ENCODE peak calls at places on chromosomes 12 and 14, in seven cellular contexts. Y, F, R, N, A, J and H are unnamed samples.

GRCh38 chr12:67649165-67650126 is 901 bp downstream of the DYRK2 start:
- DNase-seq in N (no peak), F (no peak), J (no peak), R (peak), Y (peak), A (peak), H (no peak)

GRCh38 chr14:100471451-100472093 is 115.6 kb downstream of the BEGAIN start:
- DNase-seq in F (no peak), A (no peak), R (no peak), N (no peak), Y (no peak), J (no peak), H (peak)

GRCh38 chr14:29216774-29217232 is 450.2 kb downstream of the FOXG1 start:
- DNase-seq in F (no peak), Y (no peak), N (no peak), A (no peak), J (no peak), R (no peak), H (no peak)

GRCh38 chr12:14858513-14858912 is 15.2 kb upstream of the ART4 start:
- DNase-seq in R (no peak), F (no peak), J (no peak), A (no peak), N (no peak), Y (no peak), H (no peak)

GRCh38 chr12:2306686-2307249 is 254.0 kb downstream of the CACNA1C start:
- DNase-seq in N (no peak), J (no peak), A (no peak), Y (no peak), R (no peak), F (no peak), H (no peak)

GRCh38 chr14:38824691-38825090 is 278.3 kb downstream of the SEC23A start:
- DNase-seq in N (no peak), Y (no peak), R (no peak), A (no peak), F (no peak), J (no peak), H (no peak)

GRCh38 chr12:132838464-132839080 is 9.9 kb upstream of the GOLGA3 start:
- DNase-seq in J (no peak), F (no peak), R (no peak), Y (peak), N (no peak), A (no peak), H (no peak)

GRCh38 chr12:14691560-14691959 is 4.8 kb downstream of the GUCY2C start:
- DNase-seq in Y (no peak), J (no peak), A (no peak), N (no peak), F (no peak), R (no peak), H (no peak)

GRCh38 chr12:26118356-26118755 is 6.5 kb downstream of the BHLHE41 start:
- DNase-seq in J (no peak), N (no peak), R (no peak), Y (no peak), A (no peak), F (no peak), H (no peak)

GRCh38 chr12:25957898-25958253 is 606 bp upstream of the RASSF8 start:
- DNase-seq in N (no peak), R (no peak), F (no peak), A (no peak), Y (no peak), J (no peak), H (no peak)

GRCh38 chr12:47867496-47867941 is 37.3 kb downstream of the VDR start:
- DNase-seq in N (no peak), Y (no peak), J (no peak), A (peak), F (no peak), R (no peak), H (no peak)

GRCh38 chr14:89231426-89232113 is 185.5 kb downstream of the FOXN3 start:
- DNase-seq in A (no peak), J (no peak), R (no peak), N (no peak), Y (no peak), F (no peak), H (no peak)

GRCh38 chr14:33836895-33837577 is 113.8 kb downstream of the EGLN3 start:
- DNase-seq in A (no peak), N (no peak), J (no peak), Y (no peak), R (no peak), F (no peak), H (no peak)

GRCh38 chr12:51953011-51953568 is 1.6 kb downstream of the ACVR1B start:
- DNase-seq in J (no peak), N (no peak), F (no peak), A (no peak), Y (no peak), R (no peak), H (no peak)

GRCh38 chr12:62260733-62261683 is 804 bp downstream of the USP15 start:
- DNase-seq in J (peak), A (peak), R (no peak), N (peak), F (peak), Y (peak), H (peak)

GRCh38 chr12:92629349-92630065 is 73.3 kb upstream of the PLEKHG7 start:
- DNase-seq in N (no peak), Y (no peak), R (no peak), F (no peak), A (no peak), J (no peak), H (no peak)

GRCh38 chr14:33573296-33573695 is 377.6 kb downstream of the EGLN3 start:
- DNase-seq in F (no peak), Y (no peak), N (no peak), J (no peak), R (no peak), A (no peak), H (no peak)

GRCh38 chr14:61503167-61503801 is 181.9 kb downstream of the PRKCH start:
- DNase-seq in Y (no peak), A (no peak), R (no peak), F (no peak), J (peak), N (no peak), H (no peak)

GRCh38 chr12:45575823-45576448 is 153.6 kb upstream of the ARID2 start:
- DNase-seq in F (no peak), R (no peak), A (no peak), N (no peak), J (peak), Y (no peak), H (no peak)

GRCh38 chr14:90612801-90613200 is 203.4 kb downstream of the TTC7B start:
- DNase-seq in R (no peak), A (no peak), Y (no peak), N (no peak), J (no peak), F (no peak), H (no peak)

DNA sequence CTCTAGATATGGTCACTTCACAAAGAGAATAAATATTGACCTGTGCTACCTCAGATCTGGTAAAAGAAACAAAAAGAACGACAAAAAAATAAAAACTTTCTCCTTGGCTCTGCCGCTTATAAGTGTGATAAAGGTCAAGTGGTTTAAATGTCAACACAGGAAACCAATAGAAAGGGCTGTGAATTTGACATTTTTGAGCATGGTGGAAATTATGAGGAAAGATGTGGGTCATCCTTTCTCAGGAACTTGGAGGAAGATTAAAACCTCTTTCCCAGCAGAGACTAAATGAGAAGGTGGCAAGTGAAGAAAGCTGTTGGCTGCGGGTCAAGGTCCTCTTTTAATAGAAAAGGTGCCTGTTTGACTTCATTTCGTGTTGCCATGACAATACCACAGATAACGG is 28.2 kb downstream of the TESPA1 start:
- DNase-seq in F (no peak), R (no peak), A (no peak), Y (no peak), N (no peak), J (no peak), H (no peak)
- TF ChIP-seq SIN3A in F (no peak), R (no peak), A (no peak), Y (no peak), N (no peak), J (no peak), H (no peak)

DNA sequence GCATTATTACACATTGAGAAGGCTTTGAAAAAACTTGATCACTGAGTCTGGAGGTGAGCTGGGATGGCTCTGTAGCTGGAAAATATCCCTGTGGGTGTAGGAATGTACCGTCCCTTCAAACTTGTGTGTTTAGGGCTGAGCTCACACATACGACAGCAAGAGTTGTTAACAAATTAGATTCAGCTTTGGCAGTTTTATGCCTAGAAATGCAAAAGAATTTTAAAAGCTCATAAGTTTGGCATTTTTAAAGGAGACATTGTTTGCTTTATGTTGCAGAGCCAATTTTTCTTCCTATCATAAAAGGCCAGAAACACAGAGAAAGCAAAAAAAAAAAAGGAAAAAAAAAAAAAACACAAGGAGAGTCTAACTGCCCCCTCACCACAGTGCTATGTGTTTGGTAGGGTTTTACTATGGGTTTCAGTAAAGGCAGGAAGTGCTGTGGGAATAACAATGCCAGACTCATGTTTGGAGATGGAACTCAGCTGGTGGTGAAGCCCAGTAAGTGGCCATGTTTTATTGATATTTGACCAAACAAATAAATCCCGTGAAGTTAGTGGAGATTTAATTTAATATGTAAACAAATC is 78.4 kb downstream of the DAD1 start:
- DNase-seq in Y (no peak), A (no peak), F (no peak), N (no peak), R (no peak), J (no peak), H (no peak)
- TF ChIP-seq SIN3A in Y (no peak), A (no peak), F (no peak), N (no peak), R (no peak), J (no peak), H (no peak)

DNA sequence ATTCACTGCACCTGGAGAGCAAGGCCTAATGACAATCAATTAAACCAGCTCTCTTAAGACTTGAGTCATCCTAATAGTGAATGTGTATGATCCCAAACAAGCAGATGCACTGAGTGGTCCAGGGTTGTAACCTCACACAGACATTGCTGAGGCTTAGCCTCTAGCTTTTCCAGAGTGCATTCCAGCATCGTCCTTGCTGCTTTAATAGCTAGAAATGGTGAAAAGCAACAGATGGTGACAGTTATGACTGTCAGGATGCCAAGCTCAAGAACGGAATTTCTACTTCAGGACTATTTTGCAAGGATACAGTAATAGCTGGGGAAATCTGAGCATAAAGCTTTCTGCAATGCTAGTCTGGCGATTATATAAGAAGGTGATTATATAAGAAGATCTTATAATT is 34.6 kb downstream of the PTPRR start:
- DNase-seq in R (no peak), Y (no peak), J (no peak), F (no peak), A (no peak), N (no peak), H (no peak)
- TF ChIP-seq SIN3A in R (no peak), Y (no peak), J (no peak), F (no peak), A (no peak), N (no peak), H (no peak)

DNA sequence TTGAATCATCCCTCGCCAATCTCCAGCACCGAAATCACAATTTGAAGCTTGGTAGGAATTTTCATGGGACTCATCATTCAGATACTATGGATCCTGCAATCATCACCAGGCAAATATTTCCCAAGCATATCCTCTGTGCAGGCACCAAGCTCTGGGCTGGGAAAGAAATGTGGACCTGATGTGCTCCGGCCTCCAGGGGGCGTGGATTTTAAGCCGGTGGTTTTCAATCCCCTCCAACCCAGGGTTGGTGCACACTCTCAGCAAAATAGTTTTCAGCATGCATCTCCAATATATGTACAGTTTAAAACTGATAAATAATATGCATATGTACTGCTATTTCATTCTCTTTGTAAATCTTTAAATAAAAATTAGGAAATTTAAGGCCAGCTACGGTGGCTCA is 98.9 kb downstream of the RBM19 start:
- DNase-seq in R (peak), Y (peak), A (peak), J (no peak), N (no peak), F (peak), H (no peak)
- TF ChIP-seq SIN3A in R (no peak), Y (no peak), A (no peak), J (no peak), N (no peak), F (no peak), H (no peak)

GRCh38 chr12:53735556-53735955 is 8.3 kb upstream of the CALCOCO1 start:
- DNase-seq in Y (no peak), R (no peak), J (no peak), A (no peak), F (no peak), N (no peak), H (no peak)
- TF ChIP-seq SIN3A in Y (no peak), R (no peak), J (no peak), A (no peak), F (no peak), N (no peak), H (no peak)

DNA sequence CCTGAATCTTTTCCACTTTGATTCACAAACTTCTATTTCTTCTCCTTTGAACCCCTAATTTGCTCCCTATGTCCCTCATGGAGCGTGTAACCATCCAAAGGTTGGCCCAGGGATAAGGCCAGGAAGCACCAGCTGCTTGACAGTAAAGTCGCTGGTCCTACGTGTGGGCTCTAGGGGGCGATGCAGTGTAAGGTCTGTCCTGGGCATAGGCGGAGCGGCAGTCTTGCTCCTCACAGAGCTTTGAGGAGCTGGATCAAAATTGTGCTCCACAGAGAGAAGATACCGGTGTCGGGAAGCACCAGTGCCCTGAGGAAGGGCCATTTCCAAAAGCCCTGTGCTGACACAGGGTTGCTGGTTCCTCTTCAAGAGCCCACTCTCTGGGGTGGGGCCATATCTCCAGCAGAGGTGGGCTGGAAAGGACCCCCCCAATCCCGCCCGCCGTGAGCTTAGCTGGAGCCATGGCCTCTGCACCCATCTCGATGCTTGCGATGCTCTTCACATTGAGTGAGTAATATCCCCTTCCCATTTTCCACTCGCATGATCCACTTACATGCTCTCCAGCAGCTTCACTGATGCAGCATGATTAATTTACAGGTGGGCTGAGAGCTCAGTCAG is 49.9 kb upstream of the OR4E1 start:
- DNase-seq in A (peak), F (peak), N (no peak), Y (peak), R (peak), J (no peak), H (peak)
- TF ChIP-seq SIN3A in A (no peak), F (no peak), N (no peak), Y (no peak), R (no peak), J (no peak), H (no peak)